ENCODE peak calls at places on chromosomes 11 and 22, in eight cellular contexts. J is SK-N-SH, B is stomach, N is sigmoid colon, R is transverse colon, D is K562, G is spleen, A is suprapubic skin. Y is an unnamed sample.

GRCh38 chr11:43738600-43739409 is 58.3 kb downstream of the HSD17B12 start:
- DNase-seq in J (no peak), B (no peak), N (no peak), R (no peak), D (peak; percentile 77), G (no peak), A (no peak), Y (peak; percentile 38)

GRCh38 chr11:16363709-16364108 is 7.4 kb upstream of the SOX6 start:
- DNase-seq in J (no peak), B (no peak), N (no peak), R (no peak), D (peak; percentile 55), G (no peak), A (no peak), Y (no peak)

GRCh38 chr11:63920870-63921417 is 4.0 kb upstream of the RCOR2 start:
- DNase-seq in J (no peak), B (no peak), N (no peak), R (peak; percentile 28), D (peak; percentile 73), G (no peak), A (no peak), Y (peak; percentile 94)

GRCh38 chr11:64306563-64306875 is 1.2 kb downstream of the ESRRA start:
- DNase-seq in J (no peak), B (no peak), N (no peak), R (no peak), D (no peak), G (no peak), A (no peak), Y (no peak)

GRCh38 chr11:128022007-128022368 is 565.4 kb downstream of the ETS1 start:
- DNase-seq in J (no peak), B (no peak), N (no peak), R (no peak), D (no peak), G (no peak), A (no peak), Y (no peak)

GRCh38 chr11:123211134-123211879 is 16.3 kb upstream of the CLMP start:
- DNase-seq in J (peak; percentile 44), B (no peak), N (no peak), R (no peak), D (no peak), G (no peak), A (no peak), Y (no peak)

GRCh38 chr11:66239998-66240780 is 28.2 kb upstream of the RAB1B start:
- DNase-seq in J (no peak), B (no peak), N (no peak), R (no peak), D (no peak), G (no peak), A (no peak), Y (no peak)

GRCh38 chr22:32564170-32565001 is 89.8 kb downstream of the FBXO7 start:
- DNase-seq in J (no peak), B (no peak), N (peak; percentile 59), R (peak; percentile 40), D (no peak), G (no peak), A (no peak), Y (no peak)

GRCh38 chr11:59186130-59186594 is 14.2 kb downstream of the DTX4 start:
- DNase-seq in J (peak; percentile 68), B (peak; percentile 73), N (no peak), R (peak; percentile 90), D (peak; percentile 66), G (no peak), A (no peak), Y (peak; percentile 72)

GRCh38 chr11:102630598-102631448 is 5.7 kb upstream of the MMP20 start:
- DNase-seq in J (no peak), B (no peak), N (no peak), R (no peak), D (no peak), G (no peak), A (no peak), Y (no peak)

GRCh38 chr11:69674267-69674885 is 777 bp downstream of the LTO1 start:
- DNase-seq in J (no peak), B (peak; percentile 50), N (peak; percentile 67), R (no peak), D (peak; percentile 58), G (no peak), A (no peak), Y (peak; percentile 17)

GRCh38 chr11:59551651-59552521 is 40.5 kb downstream of the OR4D9 start:
- DNase-seq in J (peak; percentile 21), B (no peak), N (peak; percentile 78), R (no peak), D (peak; percentile 87), G (no peak), A (no peak), Y (peak; percentile 81)

GRCh38 chr22:20022231-20023069 is 1.5 kb downstream of the TANGO2 start:
- DNase-seq in J (no peak), B (no peak), N (peak; percentile 51), R (no peak), D (no peak), G (no peak), A (no peak), Y (no peak)

GRCh38 chr11:3178349-3178748 is 13.2 kb upstream of the OSBPL5 start:
- DNase-seq in J (no peak), B (no peak), N (no peak), R (no peak), D (no peak), G (no peak), A (no peak), Y (no peak)

GRCh38 chr11:109898592-109898991 is 194.6 kb upstream of the ZC3H12C start:
- DNase-seq in J (no peak), B (no peak), N (no peak), R (no peak), D (no peak), G (no peak), A (no peak), Y (no peak)

GRCh38 chr11:62889484-62890437 is 9.1 kb downstream of the SLC3A2 start:
- DNase-seq in J (no peak), B (no peak), N (no peak), R (peak; percentile 67), D (peak; percentile 90), G (no peak), A (no peak), Y (no peak)

GRCh38 chr11:78344114-78344513 is 73.5 kb downstream of the GAB2 start:
- DNase-seq in J (no peak), B (no peak), N (no peak), R (no peak), D (no peak), G (no peak), A (no peak), Y (no peak)

DNA sequence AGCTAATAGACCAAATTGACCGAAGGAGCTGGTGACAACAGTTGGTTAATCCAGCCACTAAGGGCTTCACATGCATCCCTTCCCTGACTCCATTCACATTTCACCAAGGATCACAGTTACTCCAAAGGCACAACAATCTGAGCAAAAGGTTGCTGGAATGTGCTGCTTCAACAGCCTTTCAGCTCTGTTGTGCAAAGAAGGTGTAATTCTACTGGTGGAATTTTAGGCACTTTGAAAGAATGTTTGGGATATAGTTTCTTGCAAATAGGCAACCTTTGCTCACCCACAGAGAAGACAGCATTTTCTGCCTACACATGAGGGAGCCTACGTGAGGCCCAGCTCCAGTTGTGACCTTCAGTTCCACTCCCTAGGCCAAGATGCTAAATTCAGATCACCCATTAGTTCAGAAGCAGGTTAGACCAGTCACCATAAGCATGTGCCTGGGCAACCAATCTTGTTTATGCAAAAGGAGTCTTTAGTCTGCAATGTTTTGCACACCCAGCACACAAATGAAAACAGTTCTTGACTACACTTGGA is 21.6 kb upstream of the FCHSD2 start:
- DNase-seq in J (no peak), B (no peak), N (no peak), R (no peak), D (no peak), G (no peak), A (no peak), Y (no peak)
- TF ChIP-seq POLR2AphosphoS5 in J (no peak), B (no peak), N (no peak), R (no peak), D (no peak), G (no peak), A (no peak), Y (no peak)

DNA sequence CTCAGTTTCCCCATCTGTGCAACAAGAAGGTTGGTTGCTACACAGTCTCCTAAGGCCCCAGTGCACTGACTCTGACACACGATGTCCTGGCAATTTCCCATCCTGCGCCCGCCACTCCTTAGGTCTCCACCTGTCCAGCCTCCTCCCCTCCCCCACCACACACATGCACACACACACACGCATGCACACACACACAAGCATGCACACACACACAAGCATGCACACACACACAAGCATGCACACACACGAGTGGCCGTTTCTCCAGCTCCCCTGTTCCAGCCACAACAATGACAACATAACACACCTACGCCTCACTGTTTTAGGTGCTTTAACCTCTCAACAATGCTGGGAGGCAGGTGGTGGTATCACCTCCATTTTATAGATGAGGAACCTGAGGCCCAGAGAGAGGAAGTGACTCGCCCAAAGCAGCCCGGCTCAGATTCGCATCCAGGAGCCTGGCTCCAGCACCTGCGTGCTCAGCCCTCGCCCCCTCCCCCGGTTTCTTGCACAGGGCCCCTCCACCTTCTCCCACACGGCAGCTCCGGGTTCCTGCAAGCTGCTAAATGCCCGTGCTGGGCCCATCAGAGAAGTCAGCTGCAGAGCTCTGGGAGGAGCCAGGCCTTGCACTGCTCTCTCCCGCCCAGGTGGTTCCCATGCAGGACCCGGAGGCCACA is 13.0 kb downstream of the CYTH4 start:
- DNase-seq in J (no peak), B (no peak), N (no peak), R (no peak), D (no peak), G (no peak), A (no peak), Y (no peak)
- TF ChIP-seq POLR2AphosphoS5 in J (no peak), B (no peak), N (no peak), R (no peak), D (no peak), G (no peak), A (no peak), Y (no peak)

GRCh38 chr11:68370211-68371111 is 58.1 kb downstream of the LRP5 start:
- DNase-seq in J (peak; percentile 69), B (no peak), N (no peak), R (peak; percentile 62), D (no peak), G (no peak), A (no peak), Y (no peak)
- TF ChIP-seq POLR2AphosphoS5 in J (no peak), B (no peak), N (peak; percentile 22), R (no peak), D (no peak), G (no peak), A (no peak), Y (no peak)

DNA sequence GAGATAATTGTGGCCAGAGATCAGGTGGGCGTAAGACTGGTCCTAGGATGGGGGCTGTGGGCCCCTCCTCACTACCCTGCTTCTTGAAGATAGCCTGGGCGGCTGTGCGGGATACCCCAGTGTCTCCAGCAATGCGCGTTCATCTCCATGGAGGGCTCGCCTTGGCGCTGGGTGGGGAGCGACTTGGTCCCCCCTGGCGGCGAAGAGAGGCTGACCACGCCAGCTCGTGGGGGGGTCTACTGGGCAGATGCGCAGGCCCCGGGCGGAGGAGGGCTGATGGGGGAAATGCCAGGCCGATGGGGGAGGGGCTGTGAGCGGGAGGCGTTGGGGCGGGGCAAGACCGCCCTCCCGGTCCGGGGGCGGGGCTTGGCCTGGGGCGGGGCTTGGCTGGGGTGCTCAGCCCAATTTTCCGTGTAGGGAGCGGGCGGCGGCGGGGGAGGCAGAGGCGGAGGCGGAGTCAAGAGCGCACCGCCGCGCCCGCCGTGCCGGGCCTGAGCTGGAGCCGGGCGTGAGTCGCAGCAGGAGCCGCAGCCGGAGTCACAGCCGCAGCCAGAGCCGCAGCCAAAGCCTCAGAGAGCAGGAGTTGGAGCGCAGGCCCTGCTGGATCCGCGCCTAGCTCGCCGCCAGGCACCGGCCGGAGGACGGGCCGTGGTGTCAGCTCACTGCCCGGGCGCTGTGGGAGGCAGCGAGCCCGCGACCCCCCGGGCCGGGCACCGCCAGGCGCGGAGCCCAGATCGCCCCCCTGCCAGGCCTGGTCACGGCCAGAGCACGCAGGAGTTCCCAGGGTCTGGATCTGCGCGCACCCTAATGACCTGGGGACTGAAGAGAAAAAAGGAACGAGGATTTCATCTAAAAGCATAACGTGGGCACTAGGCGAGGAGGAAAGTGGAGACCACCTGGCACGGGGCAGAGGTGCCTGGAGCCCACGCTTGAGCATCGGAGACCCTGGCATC is at the start of gene SLC35E4:
- DNase-seq in J (peak; percentile 100), B (peak; percentile 97), N (peak; percentile 98), R (peak; percentile 98), D (peak; percentile 86), G (peak; percentile 97), A (peak; percentile 97), Y (peak; percentile 94)
- TF ChIP-seq POLR2AphosphoS5 in J (peak; percentile 6), B (peak; percentile 85), N (peak; percentile 90), R (peak; percentile 86), D (no peak), G (peak; percentile 85), A (no peak), Y (peak; percentile 13)